ENCODE peak calls at places on chromosomes 1 and 21, in four cellular contexts. X is OCI-LY7; D is fibroblast of lung; V is CD4-positive, alpha-beta T cell. L is an unnamed sample.

GRCh38 chr1:93766451-93766850 is 84.8 kb upstream of the BCAR3 start:
- DNase-seq in V (no peak), X (no peak), D (peak; percentile 31), L (no peak)

GRCh38 chr1:167808104-167808503 is 86.3 kb downstream of the MPZL1 start:
- DNase-seq in D (peak; percentile 53), V (no peak), X (no peak), L (no peak)

GRCh38 chr1:50735443-50735842 is 224.6 kb downstream of the FAF1 start:
- DNase-seq in V (no peak), X (peak; percentile 33), D (peak; percentile 18), L (peak; percentile 55)

GRCh38 chr1:2544093-2544874 is 11.9 kb upstream of the TNFRSF14 start:
- DNase-seq in D (peak; percentile 35), V (no peak), X (no peak), L (no peak)

GRCh38 chr1:245810181-245810727 is 655.5 kb downstream of the KIF26B start:
- DNase-seq in V (no peak), D (peak; percentile 34), X (peak; percentile 49), L (no peak)

GRCh38 chr1:200252526-200252925 is 157.3 kb downstream of the ZNF281 start:
- DNase-seq in X (no peak), D (peak; percentile 56), V (no peak), L (no peak)

GRCh38 chr1:85611856-85612255 is 31.3 kb downstream of the CCN1 start:
- DNase-seq in X (no peak), D (peak; percentile 100), V (no peak), L (no peak)

GRCh38 chr1:205030916-205031315 is 12.1 kb upstream of the CNTN2 start:
- DNase-seq in D (no peak), V (no peak), X (no peak), L (no peak)

GRCh38 chr1:178126790-178127189 is 32.9 kb downstream of the RASAL2 start:
- DNase-seq in X (no peak), D (peak; percentile 98), V (no peak), L (no peak)

GRCh38 chr1:54404939-54405880 is 984 bp downstream of the SSBP3 start:
- DNase-seq in V (no peak), X (no peak), D (peak; percentile 15), L (no peak)

GRCh38 chr1:238063454-238063853 is 172.7 kb upstream of the ZP4 start:
- DNase-seq in D (peak; percentile 94), V (no peak), X (no peak), L (no peak)

GRCh38 chr1:209556159-209556690 is 27.3 kb upstream of the CAMK1G start:
- DNase-seq in D (peak; percentile 8), X (no peak), V (no peak), L (no peak)

GRCh38 chr1:193111641-193112090 is 6.5 kb upstream of the GLRX2 start:
- DNase-seq in X (no peak), D (peak; percentile 85), V (no peak), L (peak; percentile 48)

GRCh38 chr1:6354659-6355317 is 38.8 kb downstream of the ACOT7 start:
- DNase-seq in D (no peak), X (no peak), V (no peak), L (no peak)

GRCh38 chr1:198124665-198125064 is 32.1 kb upstream of the NEK7 start:
- DNase-seq in D (no peak), X (no peak), V (no peak), L (no peak)

GRCh38 chr1:108897865-108898720 is 21.3 kb downstream of the GPSM2 start:
- DNase-seq in V (peak; percentile 13), D (peak; percentile 64), X (peak; percentile 74), L (peak; percentile 77)

GRCh38 chr1:31065310-31066217 is at the start of gene PUM1:
- DNase-seq in X (peak; percentile 98), D (peak; percentile 97), V (peak; percentile 98), L (peak; percentile 99)
- H3K27ac ChIP-seq in X (peak within 1 kb of the TSS; percentile 80), D (peak within 1 kb of the TSS; percentile 95), V (peak within 1 kb of the TSS; percentile 89), L (peak within 1 kb of the TSS; percentile 94)

GRCh38 chr1:180029524-180030130 is 75.0 kb downstream of the CEP350 start:
- DNase-seq in V (no peak), D (no peak), X (no peak), L (no peak)

GRCh38 chr1:180026556-180026955 is 71.9 kb downstream of the CEP350 start:
- DNase-seq in D (peak; percentile 60), X (no peak), V (no peak), L (no peak)

GRCh38 chr1:180028864-180029263 is 74.3 kb downstream of the CEP350 start:
- DNase-seq in V (no peak), D (no peak), X (no peak), L (no peak)

GRCh38 chr1:180033387-180033786 is 78.8 kb downstream of the CEP350 start:
- DNase-seq in D (no peak), V (no peak), X (no peak), L (no peak)

DNA sequence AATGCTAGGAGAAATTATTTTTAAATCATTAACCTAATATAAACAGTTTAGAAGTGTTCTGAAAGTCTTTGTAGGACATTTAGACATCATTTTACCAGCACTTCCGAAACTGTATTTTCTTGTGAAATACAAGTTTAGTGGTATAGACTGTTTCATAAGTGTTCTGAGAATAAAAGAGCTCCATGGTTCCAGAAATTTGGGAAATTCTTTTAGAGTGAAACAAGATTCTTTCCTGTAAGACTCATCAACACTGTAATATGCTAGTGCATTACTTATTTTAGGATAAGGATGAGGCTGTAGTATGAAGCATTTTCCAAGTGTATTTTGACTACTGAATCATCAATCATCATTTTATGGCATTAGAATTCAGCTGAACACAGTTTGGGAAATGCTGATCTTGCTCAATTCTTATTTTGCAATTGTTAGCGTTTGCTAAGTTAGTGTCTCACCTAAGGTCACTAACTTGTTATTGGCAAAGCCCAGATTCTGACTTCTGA is 73.4 kb downstream of the CEP350 start:
- DNase-seq in D (peak; percentile 82), X (no peak), V (no peak), L (no peak)
- H3K27ac ChIP-seq in D (no peak overlapping the region), X (no peak overlapping the region), V (no peak overlapping the region), L (no peak overlapping the region)

DNA sequence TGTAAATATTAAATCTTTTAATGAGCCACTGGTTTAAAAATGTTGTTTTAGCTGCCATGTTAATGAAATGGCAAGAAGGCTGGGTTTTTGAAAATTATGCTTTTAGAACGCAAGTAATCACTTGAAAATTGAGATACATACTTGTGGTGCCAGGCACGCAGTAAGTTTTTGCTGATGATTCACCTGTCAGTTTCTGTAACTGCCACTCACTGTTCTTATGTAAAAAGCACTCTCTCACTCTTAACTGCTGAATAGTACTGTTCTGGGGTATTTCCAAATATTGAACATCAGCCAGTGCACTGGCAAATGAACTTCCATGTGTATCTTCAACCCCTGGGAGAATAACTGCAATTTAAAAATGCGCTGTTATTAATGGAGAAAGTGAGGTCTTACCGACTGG is 17.9 kb downstream of the LGALS8 start:
- DNase-seq in V (no peak), D (no peak), X (no peak), L (no peak)
- H3K27ac ChIP-seq in V (no peak overlapping the region), D (no peak overlapping the region), X (no peak overlapping the region), L (no peak overlapping the region)

GRCh38 chr21:44982558-44983244 is 42.9 kb downstream of the SLX9 start:
- DNase-seq in V (no peak), X (no peak), D (peak; percentile 69), L (no peak)
- H3K27ac ChIP-seq in V (no peak overlapping the region), X (no peak overlapping the region), D (no peak overlapping the region), L (peak overlapping the region; percentile 30)

GRCh38 chr1:19439464-19440171 is 45.7 kb downstream of the CAPZB start:
- DNase-seq in X (peak; percentile 24), V (peak; percentile 46), D (no peak), L (peak; percentile 55)

GRCh38 chr1:19436716-19437476 is 48.4 kb downstream of the CAPZB start:
- DNase-seq in X (no peak), D (peak; percentile 61), V (no peak), L (no peak)

GRCh38 chr1:19441048-19441447 is 44.3 kb downstream of the CAPZB start:
- DNase-seq in V (no peak), D (no peak), X (no peak), L (no peak)

GRCh38 chr1:19437911-19438310 is 47.4 kb downstream of the CAPZB start:
- DNase-seq in X (no peak), D (no peak), V (no peak), L (no peak)

GRCh38 chr1:19438552-19439196 is 46.7 kb downstream of the CAPZB start:
- DNase-seq in V (no peak), D (no peak), X (no peak), L (no peak)
- H3K27ac ChIP-seq in V (no peak overlapping the region), D (peak overlapping the region; percentile 65), X (no peak overlapping the region), L (peak overlapping the region; percentile 66)

GRCh38 chr1:203380395-203381150 is 29.7 kb upstream of the FMOD start:
- DNase-seq in X (peak; percentile 62), V (no peak), D (no peak), L (no peak)
- H3K27ac ChIP-seq in X (peak overlapping the region; percentile 89), V (no peak overlapping the region), D (no peak overlapping the region), L (no peak overlapping the region)

DNA sequence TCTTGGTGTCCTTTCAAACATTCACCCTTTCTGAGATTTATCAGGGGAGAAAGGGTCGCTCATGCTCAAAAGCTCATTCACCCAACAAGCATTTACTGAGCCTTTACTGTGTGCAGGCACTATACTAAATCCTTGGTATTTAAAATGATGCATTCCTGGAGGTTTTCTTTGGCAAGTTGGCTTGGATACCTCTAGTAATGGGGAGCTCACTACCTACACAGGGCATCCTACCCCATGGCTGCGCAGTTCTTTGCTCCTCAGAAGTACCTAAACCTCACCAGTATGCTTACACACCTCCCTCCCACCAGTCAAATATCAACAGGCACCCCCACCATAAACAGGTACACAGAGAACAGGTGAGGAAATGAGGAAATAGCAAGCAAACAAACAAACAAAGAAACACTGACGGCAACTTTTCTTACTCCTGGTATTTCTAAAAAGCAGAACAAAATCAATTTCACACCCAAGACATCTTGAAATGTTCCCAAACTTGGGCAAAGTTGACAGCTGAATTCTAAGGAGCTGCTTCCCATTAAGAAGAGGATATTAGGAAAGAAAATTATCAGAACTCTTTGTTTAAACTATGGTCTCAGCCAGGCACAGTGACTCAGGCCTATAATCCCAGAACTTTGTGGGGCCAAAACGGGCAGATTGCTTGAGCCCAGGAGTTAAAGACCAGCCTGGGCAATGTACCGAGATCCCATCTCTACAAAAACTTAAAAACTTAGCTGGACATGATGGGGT is 104.8 kb downstream of the PSMG1 start:
- DNase-seq in V (no peak), X (no peak), D (no peak), L (no peak)
- H3K27ac ChIP-seq in V (no peak overlapping the region), X (no peak overlapping the region), D (no peak overlapping the region), L (no peak overlapping the region)

GRCh38 chr1:214551436-214552173 is at the start of gene PTPN14:
- DNase-seq in X (no peak), D (peak; percentile 96), V (no peak), L (peak; percentile 98)

GRCh38 chr1:214552174-214552608 is 789 bp upstream of the PTPN14 start:
- DNase-seq in D (peak; percentile 82), X (no peak), V (no peak), L (peak; percentile 82)

GRCh38 chr1:214550339-214551051 is 907 bp downstream of the PTPN14 start:
- DNase-seq in D (no peak), V (no peak), X (no peak), L (no peak)

GRCh38 chr1:214551052-214551435 is 358 bp downstream of the PTPN14 start:
- DNase-seq in X (no peak), V (no peak), D (peak; percentile 21), L (peak; percentile 72)

DNA sequence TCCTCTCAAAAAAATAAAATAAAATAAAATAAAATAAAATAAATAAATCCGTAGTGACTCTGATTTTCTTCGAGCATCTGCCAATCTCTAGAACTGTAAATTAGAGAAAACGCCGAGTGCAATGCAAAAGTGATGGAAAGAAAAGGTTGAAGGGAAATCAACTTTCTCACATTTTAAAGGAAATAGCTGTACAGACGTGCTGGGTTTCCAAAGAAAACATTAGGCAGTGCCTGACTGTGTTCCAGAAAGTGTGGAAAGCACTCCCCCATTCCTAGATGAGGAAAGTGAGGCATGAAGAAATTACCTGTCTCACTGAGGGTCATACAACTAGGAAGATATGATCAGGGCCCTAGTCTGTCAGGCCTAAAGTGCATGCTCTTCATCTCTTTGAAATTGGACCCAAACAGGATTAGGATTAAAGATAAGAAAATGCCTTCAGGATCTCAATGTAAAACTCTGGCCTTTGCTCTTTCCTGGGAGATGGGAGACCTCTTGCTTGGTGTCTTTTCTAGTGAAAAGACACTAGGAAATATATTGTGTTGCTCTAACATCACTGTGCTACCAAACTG is 1.8 kb upstream of the PTPN14 start:
- DNase-seq in V (no peak), D (no peak), X (no peak), L (no peak)
- H3K27ac ChIP-seq in V (no peak overlapping the region), D (no peak overlapping the region), X (no peak overlapping the region), L (no peak overlapping the region)

L was measured in A673.